ENCODE peak calls at places on chromosomes 13 and 19, in nine cellular contexts. M is H1, C is PC-3, B is neuronal stem cell, R is colonic mucosa, X is MM.1S, Y is IMR-90, S is neural progenitor cell, E is mesendoderm. F is an unnamed sample.
A peak's percentile ranks its signal among the peaks of the same experiment; 100 is the strongest.

GRCh38 chr13:62185631-62186256 is 770.1 kb upstream of the PCDH20 start:
- DNase-seq in Y (no peak), M (no peak), E (peak; percentile 63), X (no peak), R (no peak), S (peak; percentile 40), C (no peak), B (peak; percentile 2), F (peak; percentile 51)

GRCh38 chr19:17306285-17306714 is 628 bp downstream of the MRPL34 start:
- DNase-seq in Y (no peak), M (no peak), B (no peak), E (no peak), S (peak; percentile 77), C (peak; percentile 33), R (no peak), X (no peak), F (no peak)

GRCh38 chr13:51589793-51590192 is 5.5 kb downstream of the WDFY2 start:
- DNase-seq in M (no peak), E (no peak), X (no peak), Y (no peak), S (no peak), C (no peak), R (no peak), B (no peak), F (no peak)

GRCh38 chr13:32267836-32268439 is 47.2 kb downstream of the ZAR1L start:
- DNase-seq in M (peak; percentile 90), S (peak; percentile 27), X (peak; percentile 21), C (peak; percentile 65), E (peak; percentile 72), Y (no peak), R (peak; percentile 60), B (peak; percentile 17), F (peak; percentile 93)

GRCh38 chr19:43474986-43475705 is 9.7 kb upstream of the LYPD3 start:
- DNase-seq in S (peak; percentile 98), C (peak; percentile 89), M (peak; percentile 100), X (peak; percentile 81), E (peak; percentile 96), B (peak; percentile 95), R (peak; percentile 98), Y (peak; percentile 97), F (peak; percentile 98)

GRCh38 chr19:17706750-17707181 is 12.5 kb upstream of the MAP1S start:
- DNase-seq in B (no peak), X (no peak), E (peak; percentile 91), C (no peak), R (no peak), S (peak; percentile 86), Y (peak; percentile 39), M (peak; percentile 89), F (peak; percentile 95)

GRCh38 chr13:40519637-40520036 is 146.8 kb downstream of the FOXO1 start:
- DNase-seq in R (no peak), S (no peak), C (no peak), M (no peak), X (no peak), E (no peak), B (no peak), Y (no peak), F (no peak)

GRCh38 chr13:31894931-31895330 is 136.6 kb upstream of the FRY start:
- DNase-seq in C (no peak), B (no peak), Y (no peak), M (no peak), E (no peak), S (no peak), R (no peak), X (no peak), F (no peak)

GRCh38 chr13:63880705-63881104 is 2465.1 kb upstream of the PCDH20 start:
- DNase-seq in R (no peak), C (no peak), X (no peak), B (no peak), M (no peak), S (no peak), E (peak; percentile 0), Y (no peak), F (no peak)

GRCh38 chr19:7395360-7395781 is 46.6 kb downstream of the ARHGEF18 start:
- DNase-seq in R (peak; percentile 26), X (peak; percentile 18), Y (no peak), C (peak; percentile 24), M (peak; percentile 52), B (no peak), E (no peak), S (peak; percentile 41), F (peak; percentile 55)

GRCh38 chr19:47227347-47228167 is 3.4 kb downstream of the BBC3 start:
- DNase-seq in C (peak; percentile 79), Y (peak; percentile 94), M (peak; percentile 94), X (peak; percentile 70), E (peak; percentile 100), S (peak; percentile 97), B (peak; percentile 96), R (peak; percentile 91), F (peak; percentile 99)

GRCh38 chr19:5309438-5310204 is 31.0 kb downstream of the PTPRS start:
- DNase-seq in R (no peak), B (no peak), C (no peak), Y (no peak), E (peak; percentile 40), M (peak; percentile 59), S (no peak), X (no peak), F (peak; percentile 72)

GRCh38 chr13:30862707-30863106 is 43.4 kb upstream of the MEDAG start:
- DNase-seq in R (no peak), M (no peak), Y (no peak), C (no peak), X (no peak), E (peak; percentile 42), S (peak; percentile 18), B (no peak), F (peak; percentile 73)

GRCh38 chr13:37179646-37180045 is 74.2 kb upstream of the CSNK1A1L start:
- DNase-seq in R (no peak), X (no peak), Y (no peak), B (no peak), S (no peak), C (no peak), E (no peak), M (no peak), F (no peak)

DNA sequence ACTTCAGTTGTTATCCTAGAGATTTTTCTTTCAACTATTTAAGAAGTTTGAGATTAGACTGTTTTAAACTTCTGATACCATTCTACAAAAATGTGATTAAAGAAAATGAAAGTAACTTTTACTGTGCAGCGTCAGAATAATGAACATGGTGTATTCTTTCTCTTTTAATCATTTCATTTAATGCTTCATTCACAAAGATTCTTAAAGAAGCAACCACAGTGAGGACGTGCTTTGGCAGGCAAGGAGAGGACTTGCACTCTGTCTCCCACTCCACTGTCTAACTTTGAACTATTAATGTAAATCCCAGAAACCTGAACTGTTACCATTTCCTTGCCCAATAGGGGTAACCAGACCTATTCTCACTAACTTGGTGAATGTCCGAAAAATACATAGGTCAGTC is 137.0 kb downstream of the KCNRG start:
- DNase-seq in M (no peak), S (no peak), B (no peak), Y (no peak), X (peak; percentile 12), C (no peak), R (no peak), E (no peak), F (no peak)
- H3K27ac ChIP-seq in M (no peak overlapping the region), S (no peak overlapping the region), B (no peak overlapping the region), Y (peak overlapping the region; percentile 20), X (peak overlapping the region; percentile 87), C (no peak overlapping the region), R (no peak overlapping the region), E (no peak overlapping the region), F (no peak overlapping the region)

GRCh38 chr19:2783781-2784145 is 690 bp upstream of the SGTA start:
- DNase-seq in R (no peak), E (no peak), B (no peak), S (no peak), C (no peak), M (no peak), Y (no peak), X (peak; percentile 12), F (no peak)
- H3K9ac ChIP-seq in R (peak overlapping the region; percentile 97), E (peak overlapping the region; percentile 0), B (no peak overlapping the region), S (no peak overlapping the region), C (peak overlapping the region; percentile 99), M (no peak overlapping the region), Y (no peak overlapping the region), X (peak overlapping the region; percentile 15), F (peak overlapping the region; percentile 9)

GRCh38 chr19:49665301-49666119 is at the start of the genes BCL2L12 and IRF3:
- DNase-seq in R (peak; percentile 99), B (peak; percentile 94), X (peak; percentile 98), E (peak; percentile 97), Y (peak; percentile 93), M (peak; percentile 98), C (peak; percentile 100), S (peak; percentile 99), F (peak; percentile 98)

GRCh38 chr19:49669511-49669910 is 3.8 kb downstream of the BCL2L12 start:
- DNase-seq in R (no peak), M (no peak), C (no peak), X (no peak), S (no peak), E (no peak), B (no peak), Y (no peak), F (no peak)

GRCh38 chr19:49666120-49666444 is 349 bp downstream of the BCL2L12 start:
- DNase-seq in S (no peak), E (no peak), Y (no peak), R (no peak), M (no peak), B (no peak), X (no peak), C (no peak), F (no peak)

GRCh38 chr19:49664171-49665070 is 1.2 kb downstream of the IRF3 start:
- DNase-seq in X (peak; percentile 81), C (peak; percentile 97), Y (peak; percentile 67), E (peak; percentile 92), B (peak; percentile 83), S (peak; percentile 93), R (peak; percentile 97), M (peak; percentile 96), F (peak; percentile 99)

GRCh38 chr19:49667473-49667872 is 1.7 kb downstream of the BCL2L12 start:
- DNase-seq in S (no peak), B (no peak), C (no peak), R (no peak), Y (no peak), E (no peak), X (no peak), M (no peak), F (no peak)
- H3K4me3 ChIP-seq in S (no peak overlapping the region), B (no peak overlapping the region), C (peak overlapping the region; percentile 89), R (no peak overlapping the region), Y (no peak overlapping the region), E (no peak overlapping the region), X (no peak overlapping the region), M (no peak overlapping the region), F (peak overlapping the region; percentile 90)

DNA sequence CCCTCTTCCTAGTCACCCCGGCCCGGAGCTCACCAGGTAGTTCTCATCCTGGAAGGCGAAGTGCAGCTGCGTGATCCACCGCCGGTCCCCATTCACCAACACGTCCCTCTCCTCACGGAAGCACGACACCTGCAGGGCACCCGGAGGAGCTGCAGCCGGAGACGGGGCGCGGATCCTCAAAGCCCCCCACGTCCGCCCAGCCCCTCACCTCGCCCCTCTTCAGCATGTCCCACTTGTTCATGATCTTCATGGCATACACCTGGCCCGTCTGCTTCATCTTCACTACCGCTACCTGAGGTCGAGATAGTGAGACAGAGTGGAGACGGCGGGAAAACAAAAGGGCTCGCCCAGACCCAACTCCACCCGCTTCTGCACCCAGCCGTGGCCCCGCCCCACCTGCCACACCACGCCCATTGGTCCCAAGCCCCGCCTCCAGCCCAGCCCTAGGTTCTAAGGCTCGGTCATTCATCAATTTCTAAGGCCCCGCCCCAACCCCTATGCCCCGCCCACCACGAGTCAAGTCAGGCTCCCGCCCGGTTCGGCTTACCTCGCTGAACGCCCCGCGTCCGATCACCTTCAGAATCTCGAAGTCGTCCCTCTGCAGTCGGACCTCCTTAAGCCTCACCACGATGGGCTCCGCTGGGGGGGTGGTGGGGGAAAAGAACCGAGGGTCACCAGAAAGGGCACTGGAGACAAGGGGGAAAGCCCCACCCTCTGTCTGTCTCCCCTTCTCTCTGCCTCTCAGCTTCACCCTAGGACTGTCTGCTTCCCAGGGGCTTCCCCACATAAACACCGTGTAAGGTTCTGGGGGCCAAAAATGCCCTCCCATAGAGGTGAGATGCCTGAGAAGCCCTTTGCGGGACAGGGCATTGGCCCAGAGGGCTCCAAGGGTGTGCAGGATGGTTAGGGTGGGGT is 2.8 kb downstream of the DMPK start:
- DNase-seq in M (peak; percentile 100), E (peak; percentile 95), R (peak; percentile 98), B (peak; percentile 95), S (peak; percentile 96), X (peak; percentile 84), Y (no peak), C (peak; percentile 86), F (peak; percentile 100)
- H3K27ac ChIP-seq in M (no peak overlapping the region), E (no peak overlapping the region), R (no peak overlapping the region), B (no peak overlapping the region), S (no peak overlapping the region), X (no peak overlapping the region), Y (no peak overlapping the region), C (no peak overlapping the region), F (no peak overlapping the region)